ENCODE peak calls at places on chromosome 21, in four cellular contexts. C, I, B and F are unnamed samples.

GRCh38 chr21:41631564-41632461 is 123.9 kb upstream of the TMPRSS2 start:
- DNase-seq in C (peak), I (no peak), B (no peak), F (no peak)

GRCh38 chr21:37226356-37226920 is 40.7 kb downstream of the VPS26C start:
- DNase-seq in C (no peak), I (no peak), B (no peak), F (no peak)

GRCh38 chr21:14273736-14274538 is 58.0 kb downstream of the RBM11 start:
- DNase-seq in C (peak), I (peak), B (peak), F (no peak)

GRCh38 chr21:30882907-30883597 is 1.7 kb upstream of the KRTAP11-1 start:
- DNase-seq in C (no peak), I (no peak), B (no peak), F (no peak)

GRCh38 chr21:38308785-38309119 is 52.0 kb downstream of the KCNJ15 start:
- DNase-seq in C (no peak), I (no peak), B (no peak), F (no peak)

GRCh38 chr21:27648560-27648959 is 681.7 kb upstream of the ADAMTS5 start:
- DNase-seq in C (peak), I (no peak), B (peak), F (no peak)

GRCh38 chr21:24023936-24024335 is 1583.3 kb downstream of the MRPL39 start:
- DNase-seq in C (peak), I (no peak), B (no peak), F (no peak)

GRCh38 chr21:29218749-29219148 is 80.0 kb upstream of the BACH1 start:
- DNase-seq in C (no peak), I (no peak), B (no peak), F (no peak)

GRCh38 chr21:15149825-15150224 is 85.0 kb upstream of the NRIP1 start:
- DNase-seq in C (no peak), I (no peak), B (no peak), F (no peak)

GRCh38 chr21:41180752-41181151 is 12.8 kb downstream of the BACE2 start:
- DNase-seq in C (no peak), I (no peak), B (no peak), F (no peak)

GRCh38 chr21:32519945-32520884 is 65.1 kb downstream of the TCP10L start:
- DNase-seq in C (no peak), I (no peak), B (no peak), F (no peak)